ENCODE peak calls at places on chromosomes 12 and 14, in four cellular contexts. X, Z, F and C are unnamed samples.

GRCh38 chr14:72613196-72613974 is 280.5 kb downstream of the DPF3 start:
- DNase-seq in X (no peak), Z (no peak), F (peak; percentile 52), C (no peak)

GRCh38 chr12:107110519-107110859 is 17.1 kb upstream of the CRY1 start:
- DNase-seq in X (no peak), Z (no peak), F (no peak), C (no peak)

GRCh38 chr12:70267550-70267949 is 24.3 kb downstream of the CNOT2 start:
- DNase-seq in X (no peak), Z (peak; percentile 91), F (peak; percentile 52), C (no peak)

GRCh38 chr12:128644664-128645296 is 179.0 kb downstream of the SLC15A4 start:
- DNase-seq in X (no peak), Z (no peak), F (no peak), C (no peak)

GRCh38 chr12:6699989-6700645 is 498 bp downstream of the PIANP start:
- DNase-seq in X (no peak), Z (no peak), F (no peak), C (no peak)

GRCh38 chr12:131196220-131196619 is 242.5 kb downstream of the ADGRD1 start:
- DNase-seq in X (no peak), Z (no peak), F (no peak), C (no peak)

GRCh38 chr12:105363890-105364289 is 33.4 kb downstream of the C12orf75 start:
- DNase-seq in X (no peak), Z (peak; percentile 23), F (no peak), C (no peak)

GRCh38 chr14:47536341-47536740 is 139.1 kb downstream of the MDGA2 start:
- DNase-seq in X (no peak), Z (no peak), F (no peak), C (no peak)

GRCh38 chr14:46140445-46140844 is 511.1 kb downstream of the RPL10L start:
- DNase-seq in X (no peak), Z (no peak), F (no peak), C (no peak)

GRCh38 chr14:75069811-75070145 is 337 bp downstream of the ZC2HC1C start:
- DNase-seq in X (no peak), Z (no peak), F (no peak), C (no peak)

GRCh38 chr14:102943979-102944378 is 21.5 kb downstream of the AMN start:
- DNase-seq in X (no peak), Z (no peak), F (no peak), C (no peak)